ENCODE peak calls at places on chromosomes 5 and 9, in seven cellular contexts. N is spleen, F is suprapubic skin, P is cardiac septum, R is choroid plexus epithelial cell, G is endothelial cell, J is MCF 10A. B is an unnamed sample.

GRCh38 chr5:68237715-68238114 is 22.2 kb downstream of the PIK3R1 start:
- DNase-seq in N (no peak), F (no peak), P (no peak), R (no peak), G (no peak), J (no peak), B (no peak)

GRCh38 chr9:78292716-78293497 is 4.0 kb upstream of the PSAT1 start:
- DNase-seq in N (no peak), F (no peak), P (no peak), R (no peak), G (no peak), J (no peak), B (no peak)

GRCh38 chr5:159783731-159784247 is 132.5 kb upstream of the ADRA1B start:
- DNase-seq in N (no peak), F (no peak), P (no peak), R (peak; percentile 52), G (no peak), J (no peak), B (no peak)

GRCh38 chr9:106717686-106718085 is 145.3 kb upstream of the ZNF462 start:
- DNase-seq in N (no peak), F (no peak), P (no peak), R (peak; percentile 92), G (no peak), J (peak; percentile 67), B (peak; percentile 64)

GRCh38 chr5:9861664-9862256 is 231.6 kb upstream of the TAS2R1 start:
- DNase-seq in N (no peak), F (no peak), P (no peak), R (peak; percentile 28), G (no peak), J (no peak), B (no peak)

GRCh38 chr5:169287529-169287928 is 13.4 kb downstream of the SLIT3 start:
- DNase-seq in N (no peak), F (no peak), P (no peak), R (no peak), G (no peak), J (no peak), B (no peak)

GRCh38 chr5:66246621-66247020 is 102.5 kb downstream of the SREK1 start:
- DNase-seq in N (no peak), F (no peak), P (no peak), R (peak; percentile 53), G (no peak), J (peak; percentile 55), B (peak; percentile 31)

GRCh38 chr5:90571147-90571773 is 12.7 kb downstream of the ADGRV1 start:
- DNase-seq in N (no peak), F (no peak), P (no peak), R (no peak), G (no peak), J (no peak), B (no peak)

GRCh38 chr5:57841671-57842375 is 359.2 kb upstream of the ACTBL2 start:
- DNase-seq in N (no peak), F (no peak), P (no peak), R (peak; percentile 97), G (peak; percentile 17), J (peak; percentile 82), B (peak; percentile 96)

GRCh38 chr9:93895535-93895934 is 59.6 kb downstream of the BARX1 start:
- DNase-seq in N (peak; percentile 37), F (peak; percentile 46), P (no peak), R (no peak), G (no peak), J (no peak), B (no peak)

GRCh38 chr9:69943146-69943545 is 100.5 kb upstream of the MAMDC2 start:
- DNase-seq in N (no peak), F (no peak), P (no peak), R (no peak), G (no peak), J (no peak), B (no peak)

GRCh38 chr5:152378730-152379129 is 26.3 kb downstream of the NMUR2 start:
- DNase-seq in N (no peak), F (no peak), P (no peak), R (no peak), G (no peak), J (peak; percentile 13), B (no peak)

GRCh38 chr5:6766558-6767191 is 53.4 kb downstream of the TENT4A start:
- DNase-seq in N (peak; percentile 85), F (peak; percentile 87), P (peak; percentile 91), R (no peak), G (no peak), J (peak; percentile 96), B (peak; percentile 28)

GRCh38 chr5:172004824-172005237 is 1.6 kb downstream of the FBXW11 start:
- DNase-seq in N (no peak), F (no peak), P (no peak), R (no peak), G (no peak), J (no peak), B (peak; percentile 35)

GRCh38 chr5:16869821-16870796 is 66.0 kb downstream of the MYO10 start:
- DNase-seq in N (no peak), F (no peak), P (no peak), R (no peak), G (no peak), J (peak; percentile 90), B (peak; percentile 41)

GRCh38 chr5:180102636-180103035 is 31.1 kb upstream of the RNF130 start:
- DNase-seq in N (no peak), F (no peak), P (no peak), R (no peak), G (no peak), J (no peak), B (no peak)

GRCh38 chr5:68898961-68899471 is 194.8 kb upstream of the SLC30A5 start:
- DNase-seq in N (no peak), F (no peak), P (no peak), R (peak; percentile 51), G (no peak), J (peak; percentile 66), B (peak; percentile 46)

GRCh38 chr5:7518947-7519560 is 123.1 kb downstream of the ADCY2 start:
- DNase-seq in N (no peak), F (no peak), P (no peak), R (no peak), G (peak; percentile 40), J (no peak), B (no peak)

GRCh38 chr5:59021286-59021673 is 438.4 kb downstream of the RAB3C start:
- DNase-seq in N (no peak), F (no peak), P (no peak), R (no peak), G (no peak), J (no peak), B (no peak)

GRCh38 chr5:143055596-143056330 is 285.6 kb downstream of the ARHGAP26 start:
- DNase-seq in N (no peak), F (no peak), P (no peak), R (peak; percentile 75), G (no peak), J (peak; percentile 37), B (no peak)

GRCh38 chr5:149121145-149121544 is 20.1 kb upstream of the ABLIM3 start:
- DNase-seq in N (no peak), F (no peak), P (no peak), R (no peak), G (no peak), J (no peak), B (no peak)

GRCh38 chr5:175824621-175825020 is 46.8 kb upstream of the CPLX2 start:
- DNase-seq in N (no peak), F (no peak), P (no peak), R (no peak), G (no peak), J (no peak), B (no peak)

GRCh38 chr5:91586232-91586631 is 203.1 kb upstream of the ARRDC3 start:
- DNase-seq in N (no peak), F (no peak), P (no peak), R (no peak), G (no peak), J (no peak), B (no peak)

GRCh38 chr9:134319306-134320194 is 6.7 kb upstream of the RXRA start:
- DNase-seq in N (peak; percentile 63), F (peak; percentile 50), P (peak; percentile 67), R (no peak), G (no peak), J (no peak), B (no peak)

GRCh38 chr5:138543730-138544104 is 681 bp upstream of the ETF1 start:
- DNase-seq in N (no peak), F (no peak), P (no peak), R (no peak), G (no peak), J (no peak), B (no peak)

GRCh38 chr5:131974956-131975726 is 29.7 kb upstream of the MEIKIN start:
- DNase-seq in N (no peak), F (no peak), P (peak; percentile 72), R (no peak), G (no peak), J (no peak), B (no peak)

GRCh38 chr9:27414215-27414731 is 109.8 kb upstream of the IFNK start:
- DNase-seq in N (no peak), F (no peak), P (no peak), R (peak; percentile 6), G (no peak), J (no peak), B (no peak)

GRCh38 chr5:21219255-21219654 is 1231.3 kb upstream of the CDH18 start:
- DNase-seq in N (no peak), F (no peak), P (no peak), R (peak; percentile 15), G (no peak), J (peak; percentile 18), B (no peak)

GRCh38 chr9:85115473-85115872 is 445.9 kb downstream of the NTRK2 start:
- DNase-seq in N (no peak), F (no peak), P (no peak), R (no peak), G (no peak), J (peak; percentile 15), B (no peak)

GRCh38 chr9:127022913-127023665 is 99.3 kb downstream of the ANGPTL2 start:
- DNase-seq in N (no peak), F (no peak), P (no peak), R (no peak), G (no peak), J (peak; percentile 3), B (peak; percentile 53)

GRCh38 chr5:100584069-100584468 is 48.9 kb downstream of the FAM174A start:
- DNase-seq in N (no peak), F (no peak), P (no peak), R (no peak), G (no peak), J (no peak), B (no peak)

GRCh38 chr5:66197764-66198405 is 53.8 kb downstream of the SREK1 start:
- DNase-seq in N (no peak), F (no peak), P (no peak), R (peak; percentile 46), G (no peak), J (peak; percentile 66), B (no peak)

GRCh38 chr5:12669326-12669725 is 765.1 kb upstream of the CTNND2 start:
- DNase-seq in N (no peak), F (no peak), P (no peak), R (no peak), G (no peak), J (no peak), B (no peak)

GRCh38 chr9:96033896-96034295 is 158.4 kb downstream of the ERCC6L2 start:
- DNase-seq in N (no peak), F (no peak), P (no peak), R (no peak), G (no peak), J (no peak), B (no peak)

GRCh38 chr5:54658014-54658413 is 140.5 kb downstream of the SNX18 start:
- DNase-seq in N (no peak), F (no peak), P (no peak), R (peak; percentile 96), G (no peak), J (peak; percentile 80), B (peak; percentile 83)